ENCODE peak calls at places on chromosomes 11 and 22, in ten cellular contexts. K, W, B, N, Q, Z, O, C, T and F are unnamed samples.

GRCh38 chr11:44469412-44469811 is 96.1 kb upstream of the CD82 start:
- DNase-seq in K (no peak), W (no peak), B (no peak), N (no peak), Q (no peak), Z (no peak), O (no peak), C (no peak), T (no peak), F (no peak)

GRCh38 chr11:81098471-81098870 is 1635.2 kb downstream of the FAM181B start:
- DNase-seq in K (no peak), W (no peak), B (no peak), N (no peak), Q (no peak), Z (no peak), O (no peak), C (no peak), T (no peak), F (no peak)

GRCh38 chr11:83257638-83258229 is 28.4 kb downstream of the CCDC90B start:
- DNase-seq in K (no peak), W (no peak), B (no peak), N (no peak), Q (no peak), Z (no peak), O (no peak), C (no peak), T (no peak), F (no peak)

GRCh38 chr22:30266445-30267381 is at the start of gene OSM:
- DNase-seq in K (peak), W (no peak), B (no peak), N (peak), Q (peak), Z (no peak), O (no peak), C (peak), T (no peak), F (peak)

GRCh38 chr11:115527534-115528125 is 23.4 kb upstream of the CADM1 start:
- DNase-seq in K (no peak), W (no peak), B (no peak), N (no peak), Q (no peak), Z (no peak), O (no peak), C (no peak), T (no peak), F (no peak)

GRCh38 chr11:71144736-71145135 is 107.6 kb downstream of the SHANK2 start:
- DNase-seq in K (no peak), W (no peak), B (no peak), N (no peak), Q (no peak), Z (no peak), O (no peak), C (no peak), T (no peak), F (no peak)

GRCh38 chr11:94067010-94067409 is 45.9 kb downstream of the HEPHL1 start:
- DNase-seq in K (no peak), W (no peak), B (no peak), N (no peak), Q (no peak), Z (no peak), O (no peak), C (no peak), T (no peak), F (no peak)

GRCh38 chr11:44079376-44079775 is 13.3 kb downstream of the ACCS start:
- DNase-seq in K (no peak), W (no peak), B (no peak), N (no peak), Q (no peak), Z (no peak), O (no peak), C (no peak), T (no peak), F (no peak)

GRCh38 chr22:36811094-36811797 is 5.6 kb downstream of the PVALB start:
- DNase-seq in K (no peak), W (no peak), B (no peak), N (no peak), Q (no peak), Z (no peak), O (no peak), C (no peak), T (no peak), F (no peak)

GRCh38 chr11:92667446-92668165 is 301.8 kb upstream of the MTNR1B start:
- DNase-seq in K (no peak), W (no peak), B (no peak), N (no peak), Q (no peak), Z (no peak), O (no peak), C (no peak), T (no peak), F (no peak)

GRCh38 chr11:123209591-123209990 is 14.5 kb upstream of the CLMP start:
- DNase-seq in K (no peak), W (no peak), B (no peak), N (no peak), Q (no peak), Z (no peak), O (no peak), C (no peak), T (no peak), F (no peak)

GRCh38 chr11:113681711-113682410 is 24.2 kb downstream of the TMPRSS5 start:
- DNase-seq in K (no peak), W (no peak), B (no peak), N (no peak), Q (no peak), Z (no peak), O (no peak), C (no peak), T (no peak), F (no peak)

GRCh38 chr11:119108151-119108856 is 1.2 kb downstream of the C2CD2L start:
- DNase-seq in K (no peak), W (no peak), B (no peak), N (no peak), Q (peak), Z (no peak), O (no peak), C (peak), T (peak), F (no peak)

GRCh38 chr22:40043086-40043485 is 48.3 kb downstream of the FAM83F start:
- DNase-seq in K (peak), W (no peak), B (no peak), N (no peak), Q (peak), Z (peak), O (no peak), C (no peak), T (no peak), F (peak)

GRCh38 chr11:74672332-74672955 is 58.8 kb downstream of the CHRDL2 start:
- DNase-seq in K (no peak), W (no peak), B (no peak), N (no peak), Q (no peak), Z (no peak), O (no peak), C (no peak), T (no peak), F (no peak)

GRCh38 chr11:36411202-36411640 is 98.9 kb downstream of the TRAF6 start:
- DNase-seq in K (no peak), W (no peak), B (peak), N (no peak), Q (peak), Z (no peak), O (no peak), C (peak), T (no peak), F (no peak)

GRCh38 chr11:107853070-107853469 is 5.5 kb downstream of the SLC35F2 start:
- DNase-seq in K (no peak), W (no peak), B (no peak), N (no peak), Q (no peak), Z (no peak), O (no peak), C (no peak), T (no peak), F (no peak)

GRCh38 chr11:93587858-93588581 is 44.8 kb upstream of the SMCO4 start:
- DNase-seq in K (no peak), W (no peak), B (no peak), N (no peak), Q (no peak), Z (no peak), O (no peak), C (no peak), T (no peak), F (no peak)

GRCh38 chr11:123581651-123582399 is 72.6 kb downstream of the SCN3B start:
- DNase-seq in K (no peak), W (no peak), B (no peak), N (no peak), Q (no peak), Z (no peak), O (no peak), C (no peak), T (no peak), F (no peak)

GRCh38 chr11:32305460-32305859 is 129.9 kb downstream of the WT1 start:
- DNase-seq in K (no peak), W (no peak), B (no peak), N (no peak), Q (no peak), Z (no peak), O (no peak), C (no peak), T (no peak), F (no peak)

GRCh38 chr11:44619931-44620725 is 54.7 kb downstream of the CD82 start:
- DNase-seq in K (peak), W (no peak), B (no peak), N (no peak), Q (peak), Z (peak), O (no peak), C (peak), T (no peak), F (peak)

GRCh38 chr11:122709042-122709760 is 53.7 kb downstream of the UBASH3B start:
- DNase-seq in K (no peak), W (no peak), B (no peak), N (no peak), Q (no peak), Z (no peak), O (no peak), C (no peak), T (no peak), F (no peak)

GRCh38 chr11:96156379-96156722 is 186.6 kb downstream of the MAML2 start:
- DNase-seq in K (peak), W (no peak), B (no peak), N (no peak), Q (no peak), Z (no peak), O (no peak), C (no peak), T (no peak), F (no peak)

GRCh38 chr11:16460508-16460907 is 104.2 kb upstream of the SOX6 start:
- DNase-seq in K (no peak), W (no peak), B (no peak), N (no peak), Q (no peak), Z (no peak), O (no peak), C (no peak), T (no peak), F (no peak)

GRCh38 chr22:19038164-19038546 is 84.1 kb downstream of the DGCR2 start:
- DNase-seq in K (no peak), W (no peak), B (no peak), N (peak), Q (no peak), Z (no peak), O (no peak), C (no peak), T (no peak), F (peak)

GRCh38 chr11:20022363-20023081 is 137.8 kb downstream of the DBX1 start:
- DNase-seq in K (no peak), W (no peak), B (no peak), N (no peak), Q (no peak), Z (peak), O (peak), C (no peak), T (no peak), F (no peak)

GRCh38 chr11:32113637-32114203 is 22.8 kb downstream of the RCN1 start:
- DNase-seq in K (no peak), W (no peak), B (no peak), N (no peak), Q (no peak), Z (no peak), O (no peak), C (no peak), T (no peak), F (no peak)

GRCh38 chr22:48920776-48921241 is 906.9 kb downstream of the BRD1 start:
- DNase-seq in K (peak), W (no peak), B (no peak), N (peak), Q (no peak), Z (no peak), O (no peak), C (peak), T (no peak), F (peak)

GRCh38 chr11:20015529-20016427 is 144.5 kb downstream of the DBX1 start:
- DNase-seq in K (no peak), W (no peak), B (no peak), N (no peak), Q (no peak), Z (no peak), O (no peak), C (no peak), T (no peak), F (no peak)

GRCh38 chr11:89436071-89436470 is 55.1 kb downstream of the NOX4 start:
- DNase-seq in K (no peak), W (no peak), B (no peak), N (no peak), Q (no peak), Z (no peak), O (no peak), C (no peak), T (no peak), F (no peak)

GRCh38 chr11:19441752-19442553 is 201.2 kb upstream of the E2F8 start:
- DNase-seq in K (no peak), W (no peak), B (peak), N (no peak), Q (no peak), Z (no peak), O (peak), C (peak), T (peak), F (no peak)

GRCh38 chr11:113162590-113162961 is 151.8 kb upstream of the TTC12 start:
- DNase-seq in K (no peak), W (peak), B (no peak), N (no peak), Q (no peak), Z (peak), O (no peak), C (peak), T (no peak), F (no peak)

GRCh38 chr11:121206810-121207209 is 85.8 kb upstream of the SC5D start:
- DNase-seq in K (no peak), W (no peak), B (no peak), N (no peak), Q (no peak), Z (no peak), O (no peak), C (no peak), T (no peak), F (no peak)

GRCh38 chr22:20238567-20239062 is 29.5 kb downstream of the RTN4R start:
- DNase-seq in K (no peak), W (no peak), B (no peak), N (peak), Q (peak), Z (no peak), O (peak), C (peak), T (peak), F (no peak)

GRCh38 chr11:118003021-118003423 is 16.8 kb downstream of the IL10RA start:
- DNase-seq in K (no peak), W (no peak), B (no peak), N (no peak), Q (peak), Z (no peak), O (no peak), C (no peak), T (no peak), F (peak)

GRCh38 chr22:36383110-36383581 is 4.6 kb downstream of the MYH9 start:
- DNase-seq in K (no peak), W (no peak), B (peak), N (no peak), Q (peak), Z (no peak), O (no peak), C (peak), T (no peak), F (no peak)

GRCh38 chr22:36562261-36562835 is 33.4 kb upstream of the EIF3D start:
- DNase-seq in K (no peak), W (no peak), B (no peak), N (no peak), Q (no peak), Z (no peak), O (peak), C (peak), T (no peak), F (no peak)

GRCh38 chr11:129364143-129364654 is 11.4 kb upstream of the BARX2 start:
- DNase-seq in K (peak), W (no peak), B (peak), N (peak), Q (peak), Z (peak), O (peak), C (peak), T (peak), F (peak)

GRCh38 chr11:129372609-129373488 is 2.8 kb upstream of the BARX2 start:
- DNase-seq in K (no peak), W (no peak), B (no peak), N (peak), Q (no peak), Z (no peak), O (no peak), C (no peak), T (peak), F (no peak)

GRCh38 chr11:129368889-129369672 is 6.6 kb upstream of the BARX2 start:
- DNase-seq in K (no peak), W (no peak), B (no peak), N (no peak), Q (no peak), Z (no peak), O (no peak), C (peak), T (no peak), F (no peak)

GRCh38 chr11:129365816-129366215 is 9.8 kb upstream of the BARX2 start:
- DNase-seq in K (no peak), W (no peak), B (no peak), N (no peak), Q (no peak), Z (no peak), O (no peak), C (no peak), T (no peak), F (no peak)

GRCh38 chr11:129366737-129367597 is 8.7 kb upstream of the BARX2 start:
- DNase-seq in K (no peak), W (no peak), B (no peak), N (no peak), Q (no peak), Z (no peak), O (no peak), C (no peak), T (no peak), F (no peak)
- TF ChIP-seq CTCF in K (no peak), W (no peak), B (no peak), N (no peak), Q (no peak), Z (no peak), O (no peak), C (no peak), T (no peak), F (no peak)

GRCh38 chr22:29121124-29121523 is 48.3 kb downstream of the KREMEN1 start:
- DNase-seq in K (no peak), W (no peak), B (no peak), N (no peak), Q (no peak), Z (no peak), O (no peak), C (no peak), T (no peak), F (no peak)
- H3K27ac ChIP-seq in K (no peak), W (peak), B (no peak), N (no peak), Q (no peak), Z (peak), O (no peak), C (no peak), T (no peak), F (peak)

DNA sequence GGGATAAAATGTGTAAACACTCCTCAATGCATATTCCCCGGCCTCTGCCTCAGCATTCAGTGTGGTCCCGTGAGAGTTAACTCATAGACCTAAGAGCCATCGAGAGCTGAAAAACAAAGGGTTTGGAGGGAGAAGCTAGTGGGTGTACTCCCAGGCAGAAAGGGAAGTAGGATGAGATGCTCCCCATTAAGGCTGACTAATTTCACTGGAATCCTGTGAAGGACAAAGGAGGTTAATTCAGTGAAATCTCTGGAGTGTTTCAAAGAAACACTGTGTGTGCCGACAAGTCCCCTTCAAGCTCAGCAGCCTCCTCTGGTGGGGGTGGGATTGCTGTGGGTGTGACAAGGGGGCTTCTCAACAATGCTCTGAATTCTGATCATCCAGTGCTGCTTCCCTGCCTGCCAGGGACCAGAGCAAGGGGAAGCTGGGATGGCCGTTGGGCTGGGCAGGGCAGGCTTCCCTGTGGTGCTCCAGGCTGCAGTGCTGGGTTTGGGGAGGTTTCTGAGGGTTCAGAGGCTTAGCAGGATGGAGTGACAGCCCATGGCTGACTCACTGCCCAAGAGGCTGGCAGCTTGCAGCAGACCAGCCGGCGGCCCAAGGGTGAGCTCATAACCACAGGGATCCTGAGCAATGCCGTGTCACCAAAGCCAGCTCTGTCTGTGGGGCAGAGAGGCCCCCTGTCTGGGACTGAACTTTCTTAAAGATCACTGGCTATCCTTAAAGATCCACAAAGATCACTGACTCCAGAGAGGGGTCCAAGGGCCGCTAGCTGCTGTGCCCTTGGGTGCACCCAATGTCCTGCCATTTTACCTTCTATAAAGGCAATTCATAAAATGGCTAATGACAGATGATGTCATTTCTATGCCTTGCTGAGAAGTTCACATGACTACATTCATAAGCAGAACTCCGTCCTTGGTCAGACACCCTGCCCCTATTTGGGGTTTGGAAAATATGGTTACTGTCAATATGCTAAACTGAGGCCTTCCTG is 61.3 kb upstream of the BMAL1 start:
- DNase-seq in K (no peak), W (no peak), B (no peak), N (peak), Q (no peak), Z (no peak), O (peak), C (no peak), T (no peak), F (no peak)
- TF ChIP-seq EP300 in K (no peak), W (no peak), B (no peak), N (no peak), Q (no peak), Z (no peak), O (peak), C (no peak), T (peak), F (no peak)

GRCh38 chr11:34633640-34633989 is 12.7 kb downstream of the EHF start:
- DNase-seq in K (no peak), W (no peak), B (no peak), N (no peak), Q (no peak), Z (no peak), O (no peak), C (no peak), T (no peak), F (no peak)

GRCh38 chr11:34636127-34636526 is 15.2 kb downstream of the EHF start:
- DNase-seq in K (no peak), W (no peak), B (no peak), N (no peak), Q (no peak), Z (no peak), O (no peak), C (no peak), T (no peak), F (no peak)

GRCh38 chr11:34631737-34632104 is 10.8 kb downstream of the EHF start:
- DNase-seq in K (no peak), W (no peak), B (no peak), N (no peak), Q (no peak), Z (no peak), O (no peak), C (peak), T (no peak), F (no peak)

GRCh38 chr11:34632105-34632780 is 11.3 kb downstream of the EHF start:
- DNase-seq in K (no peak), W (no peak), B (no peak), N (no peak), Q (no peak), Z (no peak), O (no peak), C (peak), T (no peak), F (no peak)

GRCh38 chr11:34633990-34634725 is 13.3 kb downstream of the EHF start:
- DNase-seq in K (no peak), W (no peak), B (no peak), N (no peak), Q (no peak), Z (no peak), O (no peak), C (no peak), T (no peak), F (no peak)
- TF ChIP-seq CTCF in K (no peak), W (no peak), B (no peak), N (peak), Q (no peak), Z (no peak), O (no peak), C (no peak), T (no peak), F (no peak)

GRCh38 chr11:1534682-1535081 is 37.4 kb downstream of the DUSP8 start:
- DNase-seq in K (no peak), W (no peak), B (no peak), N (peak), Q (no peak), Z (no peak), O (no peak), C (no peak), T (no peak), F (no peak)
- H3K27ac ChIP-seq in K (no peak), W (peak), B (no peak), N (no peak), Q (no peak), Z (no peak), O (no peak), C (no peak), T (no peak), F (no peak)